ENCODE peak calls at places on chromosomes 2 and 18, in seven cellular contexts. One of them, this sample, is unnamed.

GRCh38 chr18:80196528-80197320 is 50.6 kb downstream of the PARD6G start:
- DNase-seq in PC-3: no peak
- DNase-seq in heart right ventricle: no peak
- DNase-seq in IMR-90: peak; percentile 42
- DNase-seq in vagina: no peak
- DNase-seq in endothelial cell of umbilical vein: no peak
- DNase-seq in right atrium auricular region: peak; percentile 53
- DNase-seq in this sample: no peak

GRCh38 chr2:134679740-134680139 is 39.1 kb downstream of the TMEM163 start:
- DNase-seq in PC-3: no peak
- DNase-seq in heart right ventricle: no peak
- DNase-seq in IMR-90: no peak
- DNase-seq in vagina: no peak
- DNase-seq in endothelial cell of umbilical vein: no peak
- DNase-seq in right atrium auricular region: no peak
- DNase-seq in this sample: no peak

GRCh38 chr18:25278415-25278814 is 73.6 kb downstream of the ZNF521 start:
- DNase-seq in PC-3: no peak
- DNase-seq in heart right ventricle: no peak
- DNase-seq in IMR-90: peak; percentile 13
- DNase-seq in vagina: no peak
- DNase-seq in endothelial cell of umbilical vein: peak; percentile 58
- DNase-seq in right atrium auricular region: no peak
- DNase-seq in this sample: no peak

GRCh38 chr2:220432645-220433044 is 805.2 kb downstream of the SLC4A3 start:
- DNase-seq in PC-3: no peak
- DNase-seq in heart right ventricle: no peak
- DNase-seq in IMR-90: no peak
- DNase-seq in vagina: no peak
- DNase-seq in endothelial cell of umbilical vein: no peak
- DNase-seq in right atrium auricular region: no peak
- DNase-seq in this sample: no peak

GRCh38 chr2:221527759-221528444 is 44.2 kb downstream of the EPHA4 start:
- DNase-seq in PC-3: no peak
- DNase-seq in heart right ventricle: no peak
- DNase-seq in IMR-90: peak; percentile 45
- DNase-seq in vagina: no peak
- DNase-seq in endothelial cell of umbilical vein: peak; percentile 68
- DNase-seq in right atrium auricular region: no peak
- DNase-seq in this sample: no peak

GRCh38 chr2:204234248-204234647 is 297.7 kb downstream of the ICOS start:
- DNase-seq in PC-3: no peak
- DNase-seq in heart right ventricle: no peak
- DNase-seq in IMR-90: no peak
- DNase-seq in vagina: no peak
- DNase-seq in endothelial cell of umbilical vein: no peak
- DNase-seq in right atrium auricular region: no peak
- DNase-seq in this sample: no peak

GRCh38 chr2:7169631-7170030 is 252.4 kb downstream of the RNF144A start:
- DNase-seq in PC-3: no peak
- DNase-seq in heart right ventricle: no peak
- DNase-seq in IMR-90: no peak
- DNase-seq in vagina: no peak
- DNase-seq in endothelial cell of umbilical vein: no peak
- DNase-seq in right atrium auricular region: no peak
- DNase-seq in this sample: no peak

GRCh38 chr18:63730788-63731187 is 28.0 kb downstream of the SERPINB11 start:
- DNase-seq in PC-3: peak; percentile 74
- DNase-seq in heart right ventricle: no peak
- DNase-seq in IMR-90: no peak
- DNase-seq in vagina: no peak
- DNase-seq in endothelial cell of umbilical vein: no peak
- DNase-seq in right atrium auricular region: no peak
- DNase-seq in this sample: peak; percentile 53

GRCh38 chr18:78073275-78073674 is 823.6 kb downstream of the GALR1 start:
- DNase-seq in PC-3: peak; percentile 31
- DNase-seq in heart right ventricle: no peak
- DNase-seq in IMR-90: no peak
- DNase-seq in vagina: no peak
- DNase-seq in endothelial cell of umbilical vein: no peak
- DNase-seq in right atrium auricular region: no peak
- DNase-seq in this sample: peak; percentile 7

DNA sequence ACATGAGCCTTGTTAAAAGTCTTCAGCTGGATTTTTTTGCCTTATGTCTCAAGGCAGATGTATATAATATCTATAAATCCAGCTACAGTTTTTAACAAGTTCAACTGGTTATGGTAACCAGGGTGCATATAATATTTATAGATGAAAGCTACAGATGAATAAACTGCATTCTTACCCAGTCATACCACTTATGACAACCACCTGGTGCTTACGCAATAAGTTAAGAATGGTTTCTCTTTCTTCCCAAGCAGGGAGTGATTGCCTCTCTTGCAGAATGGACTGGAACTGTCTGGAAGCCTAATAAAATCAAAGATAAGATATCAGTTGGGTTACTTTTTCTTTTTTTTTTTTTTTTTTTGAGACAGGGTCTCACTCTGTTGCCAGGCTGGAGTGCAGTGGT is 19.6 kb downstream of the DHX57 start:
- DNase-seq in PC-3: peak; percentile 63
- DNase-seq in heart right ventricle: no peak
- DNase-seq in IMR-90: peak; percentile 65
- DNase-seq in vagina: no peak
- DNase-seq in endothelial cell of umbilical vein: no peak
- DNase-seq in right atrium auricular region: no peak
- DNase-seq in this sample: peak; percentile 71
- H3K36me3 ChIP-seq in PC-3: peaks cover 46% of the 10 kb centered on the region
- H3K36me3 ChIP-seq in heart right ventricle: peaks cover 3% of the 10 kb centered on the region
- H3K36me3 ChIP-seq in IMR-90: peaks cover 24% of the 10 kb centered on the region
- H3K36me3 ChIP-seq in vagina: no peaks in the 10 kb centered on the region
- H3K36me3 ChIP-seq in endothelial cell of umbilical vein: peaks cover 17% of the 10 kb centered on the region
- H3K36me3 ChIP-seq in right atrium auricular region: peaks cover 49% of the 10 kb centered on the region
- H3K36me3 ChIP-seq in this sample: peaks cover 8% of the 10 kb centered on the region

GRCh38 chr2:35891528-35891927 is 464.1 kb upstream of the CRIM1 start:
- DNase-seq in PC-3: no peak
- DNase-seq in heart right ventricle: no peak
- DNase-seq in IMR-90: no peak
- DNase-seq in vagina: no peak
- DNase-seq in endothelial cell of umbilical vein: no peak
- DNase-seq in right atrium auricular region: no peak
- DNase-seq in this sample: no peak
- H3K4me3 ChIP-seq in PC-3: no peak overlapping the region
- H3K4me3 ChIP-seq in heart right ventricle: no peak overlapping the region
- H3K4me3 ChIP-seq in IMR-90: no peak overlapping the region
- H3K4me3 ChIP-seq in vagina: no peak overlapping the region
- H3K4me3 ChIP-seq in endothelial cell of umbilical vein: no peak overlapping the region
- H3K4me3 ChIP-seq in right atrium auricular region: no peak overlapping the region
- H3K4me3 ChIP-seq in this sample: no peak overlapping the region

DNA sequence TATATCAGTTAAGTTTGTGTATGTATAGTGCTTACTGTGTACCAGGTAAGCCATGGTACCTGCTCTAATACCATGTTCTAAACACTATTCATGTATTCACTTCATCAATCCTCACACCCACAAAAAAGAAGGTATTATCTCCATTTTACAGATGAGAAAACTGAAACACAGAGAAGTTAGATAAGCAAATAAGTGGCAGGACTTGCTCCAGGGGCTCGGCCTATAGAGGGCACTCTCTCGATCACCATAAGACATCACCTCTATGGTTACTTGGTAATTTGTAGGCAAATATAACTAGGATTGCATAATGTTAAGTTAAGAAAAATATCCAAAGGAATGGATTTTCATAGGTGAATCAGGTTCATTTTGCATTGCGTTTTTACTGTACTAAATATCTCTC is 118.1 kb upstream of the FN1 start:
- DNase-seq in PC-3: no peak
- DNase-seq in heart right ventricle: no peak
- DNase-seq in IMR-90: no peak
- DNase-seq in vagina: no peak
- DNase-seq in endothelial cell of umbilical vein: no peak
- DNase-seq in right atrium auricular region: no peak
- DNase-seq in this sample: peak; percentile 19
- TF ChIP-seq CTCF in PC-3: peak; percentile 58
- TF ChIP-seq CTCF in heart right ventricle: no peak
- TF ChIP-seq CTCF in IMR-90: no peak
- TF ChIP-seq CTCF in vagina: no peak
- TF ChIP-seq CTCF in endothelial cell of umbilical vein: no peak
- TF ChIP-seq CTCF in right atrium auricular region: no peak
- TF ChIP-seq CTCF in this sample: no peak

DNA sequence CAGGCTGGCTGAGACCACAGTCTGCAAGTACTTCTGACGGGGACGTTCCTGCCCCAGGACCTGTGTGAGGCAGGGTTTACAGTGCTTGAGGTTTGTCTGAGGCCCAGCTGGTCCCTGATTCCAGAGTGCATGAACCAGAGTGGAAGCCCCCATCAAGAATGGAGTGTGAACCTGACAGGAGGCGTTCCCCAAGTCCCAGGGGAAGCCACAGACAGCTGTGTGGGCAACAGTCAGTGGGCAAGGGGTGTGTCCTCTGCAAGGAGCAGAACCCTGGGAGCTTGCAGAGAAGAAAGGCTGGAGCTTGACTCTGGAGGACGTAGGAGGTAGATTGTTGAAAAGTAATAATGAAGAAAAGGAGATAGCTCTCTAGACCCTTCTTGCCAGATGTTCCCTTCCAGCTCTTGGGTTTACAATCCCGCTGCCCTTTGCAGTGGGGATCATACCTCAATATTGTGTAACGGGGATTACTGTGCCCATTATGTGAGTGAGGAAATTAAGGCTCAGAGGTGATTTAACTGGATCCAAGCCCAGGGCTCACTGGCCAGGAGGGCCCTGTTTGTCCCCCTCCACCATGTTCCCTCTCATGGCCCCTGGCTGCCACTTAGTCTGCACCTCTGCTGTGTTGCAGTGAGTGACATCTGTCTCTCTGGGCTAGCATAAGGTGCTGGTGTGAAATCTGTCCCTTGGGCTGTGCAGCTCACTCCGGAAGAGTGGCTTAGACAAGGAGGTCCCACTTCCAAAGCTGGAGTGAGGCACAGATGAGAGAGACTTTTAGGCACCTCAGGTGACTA is 6.2 kb downstream of the DBI start:
- DNase-seq in PC-3: no peak
- DNase-seq in heart right ventricle: no peak
- DNase-seq in IMR-90: no peak
- DNase-seq in vagina: no peak
- DNase-seq in endothelial cell of umbilical vein: no peak
- DNase-seq in right atrium auricular region: no peak
- DNase-seq in this sample: no peak
- H3K36me3 ChIP-seq in PC-3: peaks cover 52% of the 10 kb centered on the region
- H3K36me3 ChIP-seq in heart right ventricle: peaks cover 10% of the 10 kb centered on the region
- H3K36me3 ChIP-seq in IMR-90: peaks cover 40% of the 10 kb centered on the region
- H3K36me3 ChIP-seq in vagina: no peaks in the 10 kb centered on the region
- H3K36me3 ChIP-seq in endothelial cell of umbilical vein: peaks cover 33% of the 10 kb centered on the region
- H3K36me3 ChIP-seq in right atrium auricular region: peaks cover 62% of the 10 kb centered on the region
- H3K36me3 ChIP-seq in this sample: peaks cover 19% of the 10 kb centered on the region

DNA sequence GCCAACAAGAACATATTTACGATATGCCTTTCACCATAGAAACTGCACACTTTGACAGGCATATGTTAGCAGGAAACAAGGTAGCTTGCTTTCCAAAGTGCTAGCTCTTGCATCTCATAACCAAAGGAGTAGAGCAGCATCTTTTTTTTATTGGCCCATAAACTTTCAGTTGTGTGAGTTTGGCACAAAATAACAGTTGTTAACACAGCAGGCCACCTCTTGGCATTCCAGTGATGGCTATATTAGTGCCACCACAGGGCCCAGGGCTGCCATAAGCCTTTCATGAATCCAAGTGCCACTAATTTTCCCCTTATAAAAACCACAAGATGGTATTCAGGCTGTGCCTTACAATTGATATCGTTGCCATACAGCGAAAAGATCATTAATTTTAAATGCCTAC is 40.3 kb upstream of the KLF7 start:
- DNase-seq in PC-3: no peak
- DNase-seq in heart right ventricle: no peak
- DNase-seq in IMR-90: no peak
- DNase-seq in vagina: no peak
- DNase-seq in endothelial cell of umbilical vein: no peak
- DNase-seq in right atrium auricular region: no peak
- DNase-seq in this sample: no peak
- H3K4me3 ChIP-seq in PC-3: no peak overlapping the region
- H3K4me3 ChIP-seq in heart right ventricle: no peak overlapping the region
- H3K4me3 ChIP-seq in IMR-90: no peak overlapping the region
- H3K4me3 ChIP-seq in vagina: no peak overlapping the region
- H3K4me3 ChIP-seq in endothelial cell of umbilical vein: no peak overlapping the region
- H3K4me3 ChIP-seq in right atrium auricular region: no peak overlapping the region
- H3K4me3 ChIP-seq in this sample: no peak overlapping the region

GRCh38 chr2:170524828-170525565 is 190.1 kb upstream of the SP5 start:
- DNase-seq in PC-3: no peak
- DNase-seq in heart right ventricle: no peak
- DNase-seq in IMR-90: peak; percentile 1
- DNase-seq in vagina: no peak
- DNase-seq in endothelial cell of umbilical vein: no peak
- DNase-seq in right atrium auricular region: no peak
- DNase-seq in this sample: no peak

GRCh38 chr2:170525566-170525900 is 189.6 kb upstream of the SP5 start:
- DNase-seq in PC-3: peak; percentile 97
- DNase-seq in heart right ventricle: peak; percentile 36
- DNase-seq in IMR-90: peak; percentile 94
- DNase-seq in vagina: peak; percentile 90
- DNase-seq in endothelial cell of umbilical vein: peak; percentile 96
- DNase-seq in right atrium auricular region: peak; percentile 90
- DNase-seq in this sample: peak; percentile 92

GRCh38 chr2:170518911-170519310 is 196.2 kb upstream of the SP5 start:
- DNase-seq in PC-3: no peak
- DNase-seq in heart right ventricle: no peak
- DNase-seq in IMR-90: no peak
- DNase-seq in vagina: no peak
- DNase-seq in endothelial cell of umbilical vein: no peak
- DNase-seq in right atrium auricular region: no peak
- DNase-seq in this sample: no peak

GRCh38 chr2:170521299-170521698 is 193.8 kb upstream of the SP5 start:
- DNase-seq in PC-3: no peak
- DNase-seq in heart right ventricle: no peak
- DNase-seq in IMR-90: no peak
- DNase-seq in vagina: no peak
- DNase-seq in endothelial cell of umbilical vein: no peak
- DNase-seq in right atrium auricular region: no peak
- DNase-seq in this sample: no peak

DNA sequence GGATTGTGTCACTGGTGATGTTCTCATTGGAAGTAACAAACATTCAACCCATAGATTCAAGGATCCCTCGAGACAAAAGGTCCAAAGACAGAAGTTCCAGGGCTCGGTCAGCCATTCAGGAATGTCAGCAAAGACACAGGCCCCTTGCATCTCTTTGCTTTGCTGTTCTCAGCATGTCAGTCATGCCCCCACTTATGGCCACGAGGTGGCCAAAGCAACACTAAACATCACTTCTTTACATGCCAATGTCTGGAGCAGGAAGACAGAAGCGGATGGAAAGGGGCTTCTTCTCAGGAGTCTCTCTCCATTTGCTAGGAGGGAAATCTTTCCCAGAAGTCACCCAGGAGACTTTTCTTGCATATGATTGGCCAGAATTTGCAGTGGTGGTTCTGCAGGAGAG is 191.6 kb upstream of the SP5 start:
- DNase-seq in PC-3: peak; percentile 19
- DNase-seq in heart right ventricle: no peak
- DNase-seq in IMR-90: no peak
- DNase-seq in vagina: no peak
- DNase-seq in endothelial cell of umbilical vein: no peak
- DNase-seq in right atrium auricular region: no peak
- DNase-seq in this sample: no peak
- TF ChIP-seq CTCF in PC-3: peak; percentile 43
- TF ChIP-seq CTCF in heart right ventricle: no peak
- TF ChIP-seq CTCF in IMR-90: no peak
- TF ChIP-seq CTCF in vagina: no peak
- TF ChIP-seq CTCF in endothelial cell of umbilical vein: no peak
- TF ChIP-seq CTCF in right atrium auricular region: no peak
- TF ChIP-seq CTCF in this sample: no peak